ENCODE peak calls at places on chromosomes 13 and 19, in ten cellular contexts. D is T follicular helper cell; R is fibroblast of lung; H is thoracic aorta; C is hepatic stellate cell; O is AG09309; W is cardiac muscle cell; G is astrocyte of the hippocampus; K is stimulated activated CD8-positive, alpha-beta memory T cell treated with anti-CD3 and anti-CD28 coated beads, Interleukin-7, amount 100 ng/mL, for 24 hours; M is substantia nigra. F is an unnamed sample.

GRCh38 chr19:38375748-38376147 is 1.4 kb downstream of the PSMD8 start:
- DNase-seq in O (no peak), D (no peak), H (no peak), C (peak), G (no peak), M (no peak), W (no peak), K (no peak), R (no peak), F (no peak)

GRCh38 chr19:13210941-13211340 is 60.7 kb downstream of the IER2 start:
- DNase-seq in R (no peak), O (no peak), C (no peak), M (no peak), W (no peak), D (no peak), K (no peak), G (no peak), H (no peak), F (no peak)

GRCh38 chr13:45393941-45394570 is 24.1 kb downstream of the SLC25A30 start:
- DNase-seq in M (no peak), H (no peak), W (peak), D (no peak), R (peak), C (peak), G (peak), O (no peak), K (no peak), F (no peak)

GRCh38 chr13:54536112-54536511 is 1507.5 kb downstream of the OLFM4 start:
- DNase-seq in G (peak), K (no peak), H (no peak), R (no peak), M (no peak), C (no peak), D (no peak), W (no peak), O (no peak), F (no peak)

GRCh38 chr19:676343-677105 is at the start of gene FSTL3:
- DNase-seq in G (peak), H (no peak), D (no peak), R (peak), K (no peak), M (no peak), W (peak), O (no peak), C (peak), F (no peak)

GRCh38 chr13:56718791-56719190 is 421.9 kb upstream of the PRR20A start:
- DNase-seq in R (no peak), W (peak), K (no peak), H (no peak), D (no peak), O (no peak), C (no peak), G (no peak), M (no peak), F (no peak)

GRCh38 chr13:109874921-109875454 is 88.6 kb upstream of the IRS2 start:
- DNase-seq in M (no peak), W (peak), H (no peak), D (no peak), C (peak), R (peak), O (peak), G (peak), K (no peak), F (no peak)

GRCh38 chr19:55446060-55446459 is 3.0 kb upstream of the SHISA7 start:
- DNase-seq in M (no peak), D (no peak), O (no peak), G (no peak), H (no peak), K (no peak), W (no peak), C (no peak), R (no peak), F (no peak)

GRCh38 chr13:79258489-79258888 is 147.6 kb downstream of the RBM26 start:
- DNase-seq in C (no peak), W (no peak), M (no peak), R (no peak), D (no peak), K (no peak), O (no peak), H (no peak), G (no peak), F (no peak)

GRCh38 chr13:59459972-59460371 is 703.8 kb downstream of the DIAPH3 start:
- DNase-seq in O (no peak), W (no peak), R (peak), C (no peak), G (no peak), K (no peak), H (no peak), D (no peak), M (no peak), F (no peak)

GRCh38 chr19:13861392-13861713 is 15.6 kb upstream of the NANOS3 start:
- DNase-seq in O (no peak), M (no peak), G (no peak), C (no peak), W (peak), K (no peak), D (no peak), R (no peak), H (no peak), F (no peak)

GRCh38 chr13:28641600-28641926 is 17.4 kb upstream of the POMP start:
- DNase-seq in G (no peak), K (no peak), M (no peak), W (peak), R (no peak), D (no peak), C (no peak), H (no peak), O (no peak), F (no peak)

GRCh38 chr19:17671906-17672305 is 16.2 kb downstream of the UNC13A start:
- DNase-seq in C (no peak), M (no peak), D (no peak), W (peak), O (no peak), K (no peak), G (peak), H (no peak), R (peak), F (no peak)

GRCh38 chr13:59976856-59977255 is 186.9 kb downstream of the DIAPH3 start:
- DNase-seq in K (no peak), M (no peak), H (no peak), C (no peak), R (no peak), D (no peak), O (no peak), W (no peak), G (no peak), F (no peak)

GRCh38 chr13:111271186-111271698 is 49.2 kb upstream of the TEX29 start:
- DNase-seq in M (no peak), O (no peak), W (no peak), R (no peak), D (no peak), G (no peak), C (no peak), H (no peak), K (no peak), F (no peak)

GRCh38 chr13:99975626-99976025 is 4.1 kb upstream of the ZIC5 start:
- DNase-seq in W (no peak), H (no peak), M (no peak), K (no peak), R (no peak), G (no peak), C (no peak), D (no peak), O (no peak), F (peak)

GRCh38 chr19:40633207-40633606 is 32.0 kb downstream of the LTBP4 start:
- DNase-seq in W (no peak), R (peak), D (no peak), C (peak), M (no peak), H (no peak), K (no peak), O (no peak), G (peak), F (no peak)

GRCh38 chr19:41351339-41352245 is 2.1 kb downstream of the TGFB1 start:
- DNase-seq in H (no peak), O (no peak), C (peak), M (peak), W (peak), R (no peak), K (peak), D (peak), G (peak), F (no peak)

GRCh38 chr19:45667620-45668341 is at the start of gene GIPR:
- DNase-seq in M (no peak), R (no peak), D (peak), H (no peak), G (peak), W (no peak), C (peak), O (no peak), K (no peak), F (no peak)